ENCODE peak calls at places on chromosomes 2 and 18, in five cellular contexts. L, Y, A, Q and F are unnamed samples.

GRCh38 chr2:127582863-127583861 is 47.7 kb downstream of the MYO7B start:
- DNase-seq in L (no peak), Y (no peak), A (no peak), Q (no peak), F (no peak)

GRCh38 chr2:72014871-72015270 is 132.8 kb downstream of the CYP26B1 start:
- DNase-seq in L (no peak), Y (no peak), A (no peak), Q (no peak), F (no peak)

GRCh38 chr2:179268277-179268935 is 3.8 kb upstream of the SESTD1 start:
- DNase-seq in L (no peak), Y (no peak), A (peak), Q (no peak), F (no peak)

GRCh38 chr2:25418944-25419677 is 77.4 kb upstream of the DNMT3A start:
- DNase-seq in L (peak), Y (no peak), A (no peak), Q (no peak), F (no peak)

GRCh38 chr2:11100976-11101375 is 54.3 kb upstream of the SLC66A3 start:
- DNase-seq in L (no peak), Y (no peak), A (no peak), Q (no peak), F (no peak)

GRCh38 chr2:195018462-195018861 is 638.6 kb upstream of the SLC39A10 start:
- DNase-seq in L (no peak), Y (no peak), A (no peak), Q (no peak), F (no peak)

GRCh38 chr2:48414980-48415764 is 114.8 kb upstream of the STON1 start:
- DNase-seq in L (peak), Y (no peak), A (no peak), Q (no peak), F (no peak)

GRCh38 chr2:43175187-43175490 is 51.3 kb downstream of the ZFP36L2 start:
- DNase-seq in L (no peak), Y (no peak), A (no peak), Q (no peak), F (no peak)

GRCh38 chr2:9071032-9071431 is 67.5 kb upstream of the MBOAT2 start:
- DNase-seq in L (no peak), Y (peak), A (peak), Q (no peak), F (no peak)

GRCh38 chr2:9165625-9166024 is 41.0 kb upstream of the ASAP2 start:
- DNase-seq in L (no peak), Y (no peak), A (no peak), Q (no peak), F (no peak)

GRCh38 chr2:157868993-157869392 is 7.1 kb downstream of the ACVR1 start:
- DNase-seq in L (no peak), Y (no peak), A (no peak), Q (no peak), F (no peak)

GRCh38 chr18:10197097-10197496 is 257.3 kb upstream of the APCDD1 start:
- DNase-seq in L (no peak), Y (no peak), A (no peak), Q (no peak), F (no peak)

GRCh38 chr2:239893236-239893515 is 132.0 kb downstream of the NDUFA10 start:
- DNase-seq in L (no peak), Y (no peak), A (no peak), Q (no peak), F (no peak)

GRCh38 chr18:46756172-46756558 is 688 bp downstream of the ST8SIA5 start:
- DNase-seq in L (no peak), Y (no peak), A (no peak), Q (no peak), F (no peak)